ENCODE peak calls at places on chromosomes 1 and 21, in eight cellular contexts. Y, P, C, S, X, T, G and J are unnamed samples.

GRCh38 chr1:207056673-207057072 is 3.6 kb downstream of the PFKFB2 start:
- DNase-seq in Y (no peak), P (no peak), C (no peak), S (no peak), X (no peak), T (no peak), G (no peak), J (no peak)

GRCh38 chr1:27435566-27436203 is 43.3 kb downstream of the GPR3 start:
- DNase-seq in Y (no peak), P (no peak), C (no peak), S (no peak), X (no peak), T (no peak), G (no peak), J (no peak)

GRCh38 chr1:86567936-86568335 is 21.1 kb downstream of the CLCA4 start:
- DNase-seq in Y (no peak), P (no peak), C (no peak), S (no peak), X (no peak), T (no peak), G (no peak), J (no peak)

GRCh38 chr21:44751799-44752636 is 40.6 kb upstream of the TSPEAR start:
- DNase-seq in Y (no peak), P (peak), C (no peak), S (no peak), X (no peak), T (no peak), G (no peak), J (no peak)

GRCh38 chr1:154755858-154756730 is 114.0 kb downstream of the KCNN3 start:
- DNase-seq in Y (peak), P (no peak), C (no peak), S (peak), X (no peak), T (no peak), G (no peak), J (no peak)

GRCh38 chr1:103461171-103462105 is 64.1 kb upstream of the RNPC3 start:
- DNase-seq in Y (peak), P (no peak), C (no peak), S (peak), X (no peak), T (peak), G (no peak), J (peak)

GRCh38 chr1:66253330-66253921 is 280.5 kb upstream of the SGIP1 start:
- DNase-seq in Y (peak), P (no peak), C (peak), S (peak), X (no peak), T (peak), G (no peak), J (peak)

GRCh38 chr1:153540394-153541361 is at the start of gene S100A5:
- DNase-seq in Y (peak), P (no peak), C (no peak), S (peak), X (no peak), T (peak), G (no peak), J (no peak)

GRCh38 chr1:17193222-17194132 is 11.5 kb upstream of the PADI1 start:
- DNase-seq in Y (no peak), P (peak), C (no peak), S (peak), X (no peak), T (no peak), G (peak), J (no peak)

GRCh38 chr1:161139765-161140164 is 7.3 kb upstream of the DEDD start:
- DNase-seq in Y (peak), P (no peak), C (peak), S (peak), X (no peak), T (peak), G (no peak), J (peak)

GRCh38 chr21:41397416-41397815 is 28.6 kb upstream of the MX1 start:
- DNase-seq in Y (no peak), P (no peak), C (no peak), S (no peak), X (no peak), T (no peak), G (no peak), J (no peak)

GRCh38 chr1:44418022-44418673 is 13.1 kb downstream of the RNF220 start:
- DNase-seq in Y (no peak), P (no peak), C (no peak), S (peak), X (no peak), T (peak), G (no peak), J (no peak)

GRCh38 chr1:228136908-228137307 is 3.2 kb upstream of the GUK1 start:
- DNase-seq in Y (no peak), P (no peak), C (no peak), S (no peak), X (no peak), T (no peak), G (no peak), J (no peak)

GRCh38 chr1:225849905-225850304 is 32.3 kb downstream of the TMEM63A start:
- DNase-seq in Y (no peak), P (no peak), C (no peak), S (no peak), X (no peak), T (no peak), G (no peak), J (no peak)

GRCh38 chr1:210438928-210439841 is 110.5 kb downstream of the HHAT start:
- DNase-seq in Y (peak), P (no peak), C (no peak), S (peak), X (no peak), T (no peak), G (no peak), J (no peak)

GRCh38 chr1:185694081-185694480 is 40.1 kb upstream of the HMCN1 start:
- DNase-seq in Y (no peak), P (no peak), C (no peak), S (peak), X (no peak), T (no peak), G (no peak), J (no peak)

GRCh38 chr1:172698224-172698623 is 39.3 kb downstream of the FASLG start:
- DNase-seq in Y (no peak), P (no peak), C (no peak), S (no peak), X (no peak), T (no peak), G (no peak), J (no peak)

GRCh38 chr21:45277101-45278045 is 10.3 kb downstream of the POFUT2 start:
- DNase-seq in Y (no peak), P (peak), C (no peak), S (no peak), X (peak), T (no peak), G (no peak), J (peak)

GRCh38 chr1:63320024-63320799 is 2.2 kb upstream of the FOXD3 start:
- DNase-seq in Y (no peak), P (no peak), C (no peak), S (no peak), X (no peak), T (peak), G (no peak), J (no peak)

GRCh38 chr1:53614231-53615021 is 124.5 kb downstream of the GLIS1 start:
- DNase-seq in Y (no peak), P (peak), C (no peak), S (no peak), X (no peak), T (no peak), G (no peak), J (no peak)

GRCh38 chr1:70666381-70667140 is 255.5 kb downstream of the CTH start:
- DNase-seq in Y (no peak), P (no peak), C (no peak), S (no peak), X (no peak), T (no peak), G (no peak), J (no peak)

GRCh38 chr1:180173952-180174351 is 19.3 kb downstream of the QSOX1 start:
- DNase-seq in Y (peak), P (peak), C (no peak), S (peak), X (peak), T (no peak), G (no peak), J (no peak)

GRCh38 chr21:40291560-40291959 is 424.3 kb downstream of the PCP4 start:
- DNase-seq in Y (no peak), P (no peak), C (no peak), S (no peak), X (no peak), T (no peak), G (no peak), J (no peak)

GRCh38 chr1:117897551-117897950 is 31.9 kb downstream of the GDAP2 start:
- DNase-seq in Y (peak), P (no peak), C (no peak), S (no peak), X (no peak), T (no peak), G (no peak), J (no peak)

GRCh38 chr21:45767071-45768006 is 123.8 kb downstream of the PCBP3 start:
- DNase-seq in Y (peak), P (no peak), C (no peak), S (no peak), X (no peak), T (no peak), G (no peak), J (no peak)

GRCh38 chr1:8020032-8020431 is 6.1 kb downstream of the ERRFI1 start:
- DNase-seq in Y (peak), P (no peak), C (no peak), S (peak), X (no peak), T (no peak), G (no peak), J (no peak)

GRCh38 chr1:153661111-153661708 is 2.7 kb downstream of the SNAPIN start:
- DNase-seq in Y (peak), P (peak), C (no peak), S (peak), X (no peak), T (peak), G (no peak), J (no peak)

GRCh38 chr1:147794570-147794969 is 34.2 kb upstream of the GJA5 start:
- DNase-seq in Y (no peak), P (no peak), C (no peak), S (no peak), X (no peak), T (no peak), G (no peak), J (no peak)

GRCh38 chr1:182791464-182792179 is 2.0 kb downstream of the NPL start:
- DNase-seq in Y (no peak), P (no peak), C (no peak), S (no peak), X (no peak), T (no peak), G (no peak), J (no peak)